ENCODE peak calls at places on chromosomes 12 and 14, in four cellular contexts. R is NAMALWA, M is left kidney, H is sciatic nerve. V is an unnamed sample.
A peak's percentile ranks its signal among the peaks of the same experiment; 100 is the strongest.

GRCh38 chr14:95515523-95516517 is 630 bp downstream of the SYNE3 start:
- DNase-seq in R (peak; percentile 93), M (peak; percentile 81), H (peak; percentile 85), V (peak; percentile 69)

GRCh38 chr12:67618303-67618702 is 30.2 kb upstream of the DYRK2 start:
- DNase-seq in R (no peak), M (no peak), H (no peak), V (no peak)

GRCh38 chr14:34536951-34537676 is 2.4 kb downstream of the EAPP start:
- DNase-seq in R (no peak), M (peak; percentile 24), H (no peak), V (no peak)

GRCh38 chr12:93177208-93178153 is 200.2 kb upstream of the NUDT4 start:
- DNase-seq in R (no peak), M (no peak), H (no peak), V (no peak)

GRCh38 chr12:105047303-105047702 is 37.0 kb downstream of the ALDH1L2 start:
- DNase-seq in R (no peak), M (no peak), H (no peak), V (no peak)

GRCh38 chr12:29709641-29710040 is 74.1 kb downstream of the TMTC1 start:
- DNase-seq in R (no peak), M (no peak), H (no peak), V (no peak)

GRCh38 chr14:104323551-104324175 is 185.3 kb downstream of the KIF26A start:
- DNase-seq in R (no peak), M (no peak), H (peak; percentile 28), V (no peak)

GRCh38 chr14:59492419-59492818 is 8.1 kb downstream of the JKAMP start:
- DNase-seq in R (no peak), M (no peak), H (no peak), V (no peak)

GRCh38 chr12:66934289-66934688 is 255.4 kb upstream of the GRIP1 start:
- DNase-seq in R (no peak), M (no peak), H (no peak), V (no peak)

GRCh38 chr12:14896477-14897184 is 11.0 kb upstream of the MGP start:
- DNase-seq in R (no peak), M (peak; percentile 18), H (no peak), V (no peak)

GRCh38 chr14:104405566-104406226 is 173.9 kb upstream of the C14orf180 start:
- DNase-seq in R (no peak), M (no peak), H (no peak), V (no peak)

GRCh38 chr14:51604078-51604477 is 47.6 kb upstream of the FRMD6 start:
- DNase-seq in R (no peak), M (no peak), H (no peak), V (no peak)

GRCh38 chr14:101839236-101839635 is 77.7 kb downstream of the PPP2R5C start:
- DNase-seq in R (peak; percentile 93), M (peak; percentile 51), H (no peak), V (no peak)

GRCh38 chr12:80352476-80352875 is 91.6 kb upstream of the PTPRQ start:
- DNase-seq in R (no peak), M (no peak), H (no peak), V (no peak)

GRCh38 chr12:65911321-65911720 is 87.0 kb downstream of the HMGA2 start:
- DNase-seq in R (no peak), M (peak; percentile 41), H (peak; percentile 61), V (no peak)

GRCh38 chr14:35286707-35287106 is 5.5 kb upstream of the PSMA6 start:
- DNase-seq in R (peak; percentile 24), M (no peak), H (no peak), V (no peak)

GRCh38 chr12:4027412-4027811 is 154.2 kb upstream of the PARP11 start:
- DNase-seq in R (no peak), M (peak; percentile 42), H (no peak), V (no peak)

GRCh38 chr12:12007001-12007712 is 63.6 kb upstream of the BCL2L14 start:
- DNase-seq in R (no peak), M (no peak), H (no peak), V (peak; percentile 29)

GRCh38 chr14:44528180-44528579 is 21.1 kb upstream of the FSCB start:
- DNase-seq in R (no peak), M (no peak), H (no peak), V (no peak)

GRCh38 chr12:87157791-87158190 is 871.4 kb downstream of the C12orf50 start:
- DNase-seq in R (no peak), M (no peak), H (no peak), V (peak; percentile 44)

GRCh38 chr12:1419849-1420371 is 174.5 kb downstream of the FBXL14 start:
- DNase-seq in R (no peak), M (no peak), H (no peak), V (no peak)

GRCh38 chr12:95217377-95218163 is at the start of the genes FGD6 and VEZT:
- DNase-seq in R (peak; percentile 99), M (peak; percentile 100), H (peak; percentile 98), V (peak; percentile 100)

GRCh38 chr12:47207005-47207717 is 127.4 kb upstream of the AMIGO2 start:
- DNase-seq in R (peak; percentile 60), M (peak; percentile 8), H (no peak), V (peak; percentile 48)

GRCh38 chr14:50560929-50561280 is 960 bp downstream of the ATL1 start:
- DNase-seq in R (no peak), M (peak; percentile 87), H (peak; percentile 92), V (peak; percentile 59)

GRCh38 chr14:93090826-93091583 is 24.7 kb downstream of the ITPK1 start:
- DNase-seq in R (no peak), M (no peak), H (no peak), V (no peak)

GRCh38 chr12:93387780-93388179 is 10.1 kb downstream of the NUDT4 start:
- DNase-seq in R (no peak), M (no peak), H (no peak), V (no peak)

GRCh38 chr12:49624919-49625577 is 1.7 kb downstream of the PRPF40B start:
- DNase-seq in R (no peak), M (no peak), H (no peak), V (no peak)

GRCh38 chr12:122944588-122944987 is 21.7 kb downstream of the ABCB9 start:
- DNase-seq in R (no peak), M (peak; percentile 15), H (no peak), V (peak; percentile 53)

GRCh38 chr12:14560904-14561574 is 6.6 kb downstream of the PLBD1 start:
- DNase-seq in R (no peak), M (no peak), H (no peak), V (peak; percentile 66)

GRCh38 chr12:68236421-68237059 is 10.9 kb upstream of the IL26 start:
- DNase-seq in R (peak; percentile 61), M (no peak), H (no peak), V (peak; percentile 60)

GRCh38 chr12:68119724-68120211 is 39.8 kb downstream of the IFNG start:
- DNase-seq in R (no peak), M (no peak), H (no peak), V (no peak)